ENCODE peak calls at places on chromosomes 12 and 14, in seven cellular contexts. U is activated B cell treated with CpG ODN at 0.5 μM for 24 hours, L is OCI-LY7, K is pancreas, M is cardiac muscle cell, B is choroid plexus epithelial cell, G is AG10803. J is an unnamed sample.

GRCh38 chr14:55980970-55981369 is 137.2 kb upstream of the PELI2 start:
- DNase-seq in M (no peak), G (no peak), K (no peak), U (no peak), L (no peak), B (no peak), J (no peak)

GRCh38 chr12:116164976-116165425 is 112.5 kb downstream of the MED13L start:
- DNase-seq in G (no peak), B (peak; percentile 72), M (peak; percentile 34), L (no peak), U (no peak), K (no peak), J (peak; percentile 51)

GRCh38 chr12:52527121-52527800 is 7.1 kb upstream of the KRT5 start:
- DNase-seq in U (peak; percentile 5), L (no peak), G (no peak), K (no peak), M (no peak), B (no peak), J (no peak)

GRCh38 chr12:96457191-96457930 is 32.0 kb upstream of the CFAP54 start:
- DNase-seq in G (no peak), U (no peak), B (no peak), K (no peak), M (no peak), L (no peak), J (no peak)

GRCh38 chr12:71599213-71599612 is 64.4 kb downstream of the ZFC3H1 start:
- DNase-seq in L (no peak), K (no peak), M (no peak), G (no peak), B (no peak), U (no peak), J (no peak)

GRCh38 chr12:127429556-127429955 is 837.4 kb upstream of the TMEM132C start:
- DNase-seq in K (no peak), U (no peak), G (no peak), B (no peak), M (no peak), L (no peak), J (no peak)

GRCh38 chr14:61965030-61965745 is 203.0 kb downstream of the SNAPC1 start:
- DNase-seq in G (peak; percentile 91), L (no peak), M (peak; percentile 77), K (no peak), U (no peak), B (peak; percentile 89), J (peak; percentile 92)

GRCh38 chr14:66038214-66038977 is 447.8 kb upstream of the CCDC196 start:
- DNase-seq in B (peak; percentile 52), G (peak; percentile 83), U (no peak), L (no peak), M (peak; percentile 97), K (no peak), J (peak; percentile 78)

GRCh38 chr14:62768753-62769152 is 276.5 kb downstream of the KCNH5 start:
- DNase-seq in B (no peak), G (no peak), L (no peak), K (no peak), U (no peak), M (no peak), J (no peak)

DNA sequence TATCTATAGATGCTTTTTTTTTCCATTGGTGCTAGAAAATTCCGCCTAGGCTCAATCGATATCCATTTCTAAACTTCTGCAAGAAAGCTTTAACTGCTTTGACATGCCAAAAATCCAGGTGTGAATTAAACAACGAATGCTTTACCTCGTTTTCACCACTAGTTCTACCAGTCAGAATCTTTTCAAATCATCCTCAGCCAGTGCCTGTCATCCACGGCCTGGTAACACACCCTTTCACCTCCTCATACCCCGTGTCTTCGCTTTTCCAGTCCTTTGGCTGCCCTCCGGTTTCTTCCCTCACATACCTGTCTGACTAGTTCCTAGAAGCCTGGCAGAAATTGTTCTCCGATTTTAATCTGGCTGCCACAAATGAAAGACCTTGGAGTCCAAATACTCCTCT is 1.4 kb upstream of the PHC1 start:
- DNase-seq in M (no peak), L (peak; percentile 60), U (no peak), K (no peak), G (no peak), B (no peak), J (no peak)
- TF ChIP-seq CTCF in M (no peak), L (peak; percentile 65), U (no peak), K (no peak), G (peak; percentile 22), B (peak; percentile 30), J (no peak)

GRCh38 chr14:104723651-104724406 is at the start of gene ADSS1:
- DNase-seq in G (peak; percentile 35), K (peak; percentile 80), L (peak; percentile 54), M (peak; percentile 55), B (peak; percentile 33), U (peak; percentile 68), J (peak; percentile 44)

GRCh38 chr14:104724407-104724980 is 465 bp downstream of the ADSS1 start:
- DNase-seq in U (no peak), G (no peak), L (no peak), B (no peak), M (no peak), K (peak; percentile 74), J (peak; percentile 16)

GRCh38 chr14:104726600-104727451 is 2.8 kb downstream of the ADSS1 start:
- DNase-seq in M (no peak), L (no peak), G (no peak), B (no peak), U (no peak), K (peak; percentile 45), J (no peak)

GRCh38 chr14:104725772-104726548 is 1.9 kb downstream of the ADSS1 start:
- DNase-seq in K (peak; percentile 33), B (no peak), U (no peak), L (no peak), G (no peak), M (no peak), J (no peak)

GRCh38 chr14:104724981-104725771 is 1.1 kb downstream of the ADSS1 start:
- DNase-seq in B (peak; percentile 62), G (no peak), U (no peak), M (peak; percentile 62), K (peak; percentile 34), L (no peak), J (peak; percentile 59)
- TF ChIP-seq CTCF in B (peak; percentile 49), G (peak; percentile 38), U (no peak), M (peak; percentile 45), K (no peak), L (peak; percentile 59), J (peak; percentile 46)

GRCh38 chr12:57459750-57460400 is at the start of gene GLI1:
- DNase-seq in U (no peak), K (peak; percentile 56), M (no peak), B (no peak), L (no peak), G (peak; percentile 41), J (no peak)

GRCh38 chr12:57461326-57461903 is 1.8 kb downstream of the GLI1 start:
- DNase-seq in L (peak; percentile 69), B (peak; percentile 54), K (peak; percentile 50), U (peak; percentile 40), G (peak; percentile 48), M (peak; percentile 49), J (peak; percentile 74)

GRCh38 chr12:57459055-57459749 is 383 bp upstream of the GLI1 start:
- DNase-seq in M (peak; percentile 98), L (peak; percentile 94), K (peak; percentile 93), U (peak; percentile 87), B (peak; percentile 98), G (peak; percentile 95), J (peak; percentile 96)

GRCh38 chr12:57461904-57462306 is 2.3 kb downstream of the GLI1 start:
- DNase-seq in M (no peak), G (peak; percentile 30), U (no peak), L (peak; percentile 37), B (no peak), K (no peak), J (no peak)

GRCh38 chr12:57460457-57461325 is 1.1 kb downstream of the GLI1 start:
- DNase-seq in U (peak; percentile 32), L (peak; percentile 60), M (no peak), G (no peak), B (no peak), K (peak; percentile 54), J (no peak)
- TF ChIP-seq CTCF in U (no peak), L (no peak), M (no peak), G (no peak), B (no peak), K (no peak), J (no peak)

DNA sequence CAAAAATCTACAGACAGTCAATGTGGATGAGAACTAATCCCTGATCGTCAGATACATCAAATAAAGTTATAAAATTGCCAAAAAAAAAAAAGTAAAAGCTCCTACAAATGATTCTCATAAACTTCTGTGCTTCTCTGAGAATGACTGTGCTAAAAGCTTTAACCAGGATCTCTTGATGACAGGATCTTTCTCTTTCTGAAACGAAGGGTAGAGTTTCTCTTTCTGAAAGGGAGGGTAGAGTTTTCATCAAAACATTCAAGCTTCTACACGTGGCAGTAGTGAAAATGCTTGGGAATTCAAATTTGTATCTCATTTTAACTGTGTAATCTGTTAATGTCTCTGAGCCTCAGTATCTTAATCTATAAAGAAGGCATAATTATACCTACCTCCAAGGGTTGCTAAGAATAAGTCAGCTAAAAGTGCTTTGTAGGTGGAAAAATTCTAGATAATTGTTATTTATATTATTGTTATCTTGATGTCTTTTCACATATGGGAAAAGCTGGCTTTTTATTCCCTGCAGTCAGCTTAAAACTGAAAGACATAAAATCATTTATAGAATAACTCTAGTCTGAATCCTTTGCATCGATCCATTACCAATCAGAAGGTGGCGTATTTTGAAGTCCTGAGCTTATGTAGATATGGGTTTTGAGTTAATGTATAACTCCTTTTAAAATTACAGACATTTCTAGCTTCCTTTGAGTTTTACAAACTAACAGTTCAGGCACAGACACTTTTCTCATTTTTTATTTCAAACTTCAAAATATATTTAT is 157.4 kb downstream of the DACT1 start:
- DNase-seq in M (no peak), B (no peak), U (no peak), K (no peak), L (no peak), G (no peak), J (no peak)
- TF ChIP-seq CTCF in M (no peak), B (no peak), U (no peak), K (no peak), L (no peak), G (no peak), J (no peak)

DNA sequence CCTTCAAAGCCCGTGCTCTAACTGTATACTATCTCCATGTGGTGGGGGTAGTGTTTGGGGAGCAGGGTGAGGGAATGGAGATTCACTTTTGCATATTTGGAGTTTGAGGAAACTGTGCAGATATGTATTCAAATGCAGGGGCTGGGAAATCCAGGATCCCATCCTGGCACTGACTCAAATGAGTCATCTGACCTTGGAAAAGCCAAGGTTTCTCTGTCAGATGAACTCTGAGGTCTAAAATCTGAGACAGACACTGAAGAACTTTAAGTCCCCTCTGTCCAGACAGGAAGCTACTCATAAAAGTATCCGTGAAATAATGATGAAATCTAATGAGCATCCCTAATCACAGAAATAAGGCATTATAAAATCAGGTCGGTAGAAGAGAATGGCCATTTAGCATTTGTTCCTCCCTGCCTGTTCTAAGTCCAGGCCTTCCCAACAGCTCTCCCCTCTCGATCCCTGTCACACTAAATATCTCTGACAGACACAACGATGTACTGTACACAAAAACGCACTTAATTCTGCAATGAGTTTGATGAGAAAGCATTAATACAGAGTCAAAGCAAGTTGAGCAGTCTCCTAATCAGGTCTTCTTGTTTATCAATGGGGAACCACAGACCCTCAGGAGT is 14.4 kb downstream of the NIN start:
- DNase-seq in U (no peak), G (peak; percentile 46), L (no peak), M (peak; percentile 61), K (no peak), B (peak; percentile 50), J (peak; percentile 87)
- TF ChIP-seq CTCF in U (no peak), G (no peak), L (no peak), M (no peak), K (no peak), B (no peak), J (no peak)